ENCODE peak calls at places on chromosomes 16 and 17, in seven cellular contexts. C is A172; W is heart right ventricle; V is naive thymus-derived CD8-positive, alpha-beta T cell; L is osteocyte; G is T-cell; Y is activated T-cell treated with anti-CD3 and anti-CD28 coated beads, Interleukin-2, amount 50 U/mL, for 48 hours. N is an unnamed sample.

GRCh38 chr17:45131616-45132301 is 556 bp downstream of the PLCD3 start:
- DNase-seq in V (peak), C (no peak), Y (peak), G (peak), L (no peak), W (peak), N (no peak)

GRCh38 chr17:44221862-44222111 is 2.3 kb upstream of the UBTF start:
- DNase-seq in L (no peak), Y (peak), C (no peak), G (peak), W (peak), V (no peak), N (no peak)

GRCh38 chr17:55492951-55493350 is 18.3 kb downstream of the SMIM36 start:
- DNase-seq in V (no peak), G (no peak), Y (no peak), L (no peak), C (no peak), W (no peak), N (no peak)

GRCh38 chr17:30379303-30380105 is 777 bp downstream of the CPD start:
- DNase-seq in V (peak), L (no peak), G (peak), C (no peak), W (peak), Y (peak), N (no peak)

GRCh38 chr16:71594000-71594646 is 17.2 kb upstream of the TAT start:
- DNase-seq in C (no peak), W (no peak), G (no peak), Y (no peak), V (no peak), L (no peak), N (no peak)

GRCh38 chr17:5618511-5618910 is 34.2 kb upstream of the NLRP1 start:
- DNase-seq in C (no peak), V (no peak), Y (no peak), W (no peak), L (no peak), G (no peak), N (no peak)

GRCh38 chr17:66655861-66656260 is 179.1 kb upstream of the CACNG5 start:
- DNase-seq in Y (peak), G (no peak), C (no peak), W (no peak), V (no peak), L (no peak), N (no peak)

GRCh38 chr17:77328823-77329740 is 188.3 kb downstream of the SEC14L1 start:
- DNase-seq in W (peak), V (no peak), G (no peak), C (no peak), L (peak), Y (no peak), N (no peak)

GRCh38 chr16:81550412-81550768 is 105.8 kb downstream of the CMIP start:
- DNase-seq in C (no peak), G (no peak), W (no peak), V (no peak), L (no peak), Y (no peak), N (no peak)

GRCh38 chr17:60305141-60305540 is 86.8 kb downstream of the USP32 start:
- DNase-seq in C (no peak), L (no peak), Y (no peak), G (peak), V (no peak), W (no peak), N (no peak)

GRCh38 chr17:32746698-32747097 is 130.2 kb downstream of the MYO1D start:
- DNase-seq in C (no peak), L (no peak), V (no peak), G (no peak), W (no peak), Y (no peak), N (no peak)

GRCh38 chr16:84284168-84284722 is 10.4 kb upstream of the WFDC1 start:
- DNase-seq in L (no peak), Y (no peak), V (no peak), G (no peak), C (no peak), W (peak), N (peak)

GRCh38 chr17:80872999-80873951 is 118.4 kb upstream of the CHMP6 start:
- DNase-seq in W (no peak), Y (no peak), C (no peak), G (no peak), V (peak), L (no peak), N (peak)

GRCh38 chr16:9874233-9874632 is 308.0 kb downstream of the GRIN2A start:
- DNase-seq in Y (no peak), G (no peak), V (no peak), W (no peak), C (no peak), L (no peak), N (no peak)

GRCh38 chr17:27340990-27341595 is 47.2 kb downstream of the WSB1 start:
- DNase-seq in G (no peak), L (no peak), W (no peak), V (no peak), C (no peak), Y (no peak), N (no peak)

GRCh38 chr17:67434061-67434525 is 57.0 kb downstream of the PITPNC1 start:
- DNase-seq in L (no peak), G (peak), W (peak), V (peak), C (no peak), Y (peak), N (peak)

GRCh38 chr17:42517516-42517915 is 18.5 kb upstream of the NAGLU start:
- DNase-seq in Y (peak), G (peak), W (peak), C (peak), V (peak), L (peak), N (peak)

GRCh38 chr17:41547921-41548843 is 20.1 kb upstream of the KRT19 start:
- DNase-seq in G (no peak), Y (peak), V (no peak), W (peak), C (peak), L (peak), N (no peak)

GRCh38 chr17:39674179-39674578 is 5.9 kb downstream of the PNMT start:
- DNase-seq in Y (no peak), V (no peak), G (no peak), C (no peak), L (no peak), W (no peak), N (no peak)

GRCh38 chr16:68357923-68358322 is 47.1 kb downstream of the PRMT7 start:
- DNase-seq in C (no peak), G (no peak), Y (no peak), V (no peak), L (no peak), W (no peak), N (no peak)

GRCh38 chr17:50602514-50603235 is 32.0 kb upstream of the ABCC3 start:
- DNase-seq in C (no peak), Y (no peak), L (no peak), V (no peak), G (no peak), W (no peak), N (no peak)